ENCODE peak calls at places on chromosomes 11 and 22, in six cellular contexts. P, U, G, I, E and Q are unnamed samples.

GRCh38 chr11:134543144-134544044 is 131.4 kb upstream of the B3GAT1 start:
- DNase-seq in P (no peak), U (peak; percentile 2), I (no peak), G (no peak), E (no peak), Q (no peak)

GRCh38 chr11:32438883-32439487 is 3.6 kb upstream of the WT1 start:
- DNase-seq in G (no peak), P (no peak), U (no peak), I (no peak), E (no peak), Q (no peak)

GRCh38 chr22:26552466-26552865 is 37.5 kb downstream of the TPST2 start:
- DNase-seq in I (peak; percentile 41), U (no peak), G (no peak), P (no peak), E (peak; percentile 73), Q (no peak)

GRCh38 chr11:69292221-69292648 is 1.7 kb upstream of the MYEOV start:
- DNase-seq in G (peak; percentile 61), I (no peak), P (no peak), E (no peak), U (no peak), Q (no peak)

GRCh38 chr22:50261615-50262459 is at the start of gene MAPK12:
- DNase-seq in I (no peak), P (no peak), E (no peak), G (no peak), U (no peak), Q (no peak)

GRCh38 chr22:17773606-17774205 is 563 bp downstream of the BID start:
- DNase-seq in G (no peak), I (no peak), P (no peak), E (peak; percentile 28), U (no peak), Q (no peak)

GRCh38 chr11:45560153-45560934 is 105.1 kb downstream of the CHST1 start:
- DNase-seq in P (no peak), I (no peak), U (peak; percentile 37), E (no peak), G (no peak), Q (no peak)

GRCh38 chr22:24599514-24599913 is 3.5 kb upstream of the GGT1 start:
- DNase-seq in E (no peak), I (no peak), U (no peak), G (no peak), P (no peak), Q (no peak)

GRCh38 chr11:76657139-76657823 is 13.3 kb downstream of the LRRC32 start:
- DNase-seq in E (no peak), U (no peak), P (no peak), I (no peak), G (peak; percentile 48), Q (no peak)

GRCh38 chr22:50670513-50670912 is 2.1 kb upstream of the SHANK3 start:
- DNase-seq in U (no peak), G (no peak), P (no peak), E (no peak), I (no peak), Q (no peak)

GRCh38 chr11:13064593-13064992 is 55.5 kb downstream of the RASSF10 start:
- DNase-seq in P (no peak), G (no peak), E (no peak), I (no peak), U (no peak), Q (peak; percentile 41)

GRCh38 chr11:119446871-119447663 is 24.1 kb upstream of the THY1 start:
- DNase-seq in E (no peak), I (no peak), U (no peak), P (no peak), G (no peak), Q (no peak)

GRCh38 chr11:63768232-63769043 is at the start of gene ZFTA:
- DNase-seq in G (peak; percentile 88), E (peak; percentile 37), P (no peak), U (peak; percentile 74), I (no peak), Q (peak; percentile 39)

GRCh38 chr11:77542296-77542695 is 47.5 kb upstream of the AQP11 start:
- DNase-seq in G (no peak), U (no peak), I (peak; percentile 68), E (peak; percentile 78), P (no peak), Q (no peak)

GRCh38 chr22:37989146-37990045 is 5.0 kb upstream of the SOX10 start:
- DNase-seq in G (peak; percentile 55), I (no peak), E (no peak), U (no peak), P (no peak), Q (no peak)

GRCh38 chr11:65493367-65494176 is 5.3 kb upstream of the MALAT1 start:
- DNase-seq in I (peak; percentile 99), U (peak; percentile 86), P (peak; percentile 84), G (peak; percentile 87), E (peak; percentile 97), Q (peak; percentile 87)

GRCh38 chr22:17920145-17920605 is 104.2 kb downstream of the MICAL3 start:
- DNase-seq in U (peak; percentile 86), I (peak; percentile 63), P (no peak), G (peak; percentile 85), E (peak; percentile 62), Q (peak; percentile 87)

GRCh38 chr11:19769820-19770219 is 57.2 kb downstream of the NAV2 start:
- DNase-seq in P (no peak), U (no peak), I (peak; percentile 66), G (no peak), E (peak; percentile 66), Q (no peak)

GRCh38 chr11:6351782-6352181 is 31.5 kb upstream of the CAVIN3 start:
- DNase-seq in P (no peak), U (no peak), I (no peak), E (peak; percentile 21), G (no peak), Q (no peak)

GRCh38 chr11:60477035-60477445 is 15.5 kb upstream of the MS4A12 start:
- DNase-seq in P (no peak), G (no peak), E (no peak), U (no peak), I (no peak), Q (no peak)

GRCh38 chr22:38607680-38608079 is 37.7 kb upstream of the DMC1 start:
- DNase-seq in U (no peak), P (no peak), E (no peak), G (no peak), I (no peak), Q (no peak)

GRCh38 chr22:39955675-39956074 is 4.5 kb upstream of the TMA7B start:
- DNase-seq in P (no peak), G (no peak), I (no peak), E (no peak), U (no peak), Q (no peak)

GRCh38 chr11:73147771-73148681 is 5.9 kb upstream of the FCHSD2 start:
- DNase-seq in G (peak; percentile 80), P (no peak), I (no peak), U (peak; percentile 79), E (no peak), Q (no peak)

GRCh38 chr11:59273008-59273841 is 60.5 kb upstream of the MPEG1 start:
- DNase-seq in G (no peak), U (no peak), P (no peak), E (no peak), I (no peak), Q (no peak)

GRCh38 chr22:24703101-24703500 is 71.4 kb downstream of the PIWIL3 start:
- DNase-seq in G (no peak), P (no peak), I (no peak), U (peak; percentile 53), E (peak; percentile 74), Q (no peak)

GRCh38 chr11:63620928-63621539 is 6.8 kb upstream of the PLAAT3 start:
- DNase-seq in U (no peak), G (no peak), P (no peak), I (no peak), E (no peak), Q (no peak)

GRCh38 chr11:85886089-85887056 is 31.2 kb downstream of the CCDC83 start:
- DNase-seq in P (no peak), E (peak; percentile 65), U (no peak), I (peak; percentile 75), G (no peak), Q (no peak)

GRCh38 chr22:38465673-38466490 is 2.0 kb upstream of the KDELR3 start:
- DNase-seq in U (no peak), P (no peak), E (no peak), I (no peak), G (peak; percentile 69), Q (no peak)

GRCh38 chr11:9316334-9316733 is 1.9 kb upstream of the TMEM41B start:
- DNase-seq in E (no peak), P (no peak), U (no peak), G (no peak), I (no peak), Q (no peak)

GRCh38 chr11:9310485-9310884 is 3.9 kb downstream of the TMEM41B start:
- DNase-seq in E (no peak), I (no peak), P (no peak), G (no peak), U (no peak), Q (no peak)

GRCh38 chr11:9315078-9315688 is 790 bp upstream of the TMEM41B start:
- DNase-seq in I (peak; percentile 57), P (no peak), E (peak; percentile 4), G (no peak), U (no peak), Q (no peak)

GRCh38 chr11:9313648-9314290 is 624 bp downstream of the TMEM41B start:
- DNase-seq in E (peak; percentile 8), G (no peak), U (no peak), P (no peak), I (peak; percentile 13), Q (peak; percentile 8)

GRCh38 chr11:9314291-9315077 is at the start of gene TMEM41B:
- DNase-seq in G (peak; percentile 99), P (peak; percentile 94), U (peak; percentile 98), I (peak; percentile 98), E (peak; percentile 98), Q (peak; percentile 95)
- TF ChIP-seq CTCF in G (no peak), P (no peak), U (peak; percentile 21), I (peak; percentile 4), E (peak; percentile 21), Q (peak; percentile 18)

GRCh38 chr11:1946812-1947480 is at the start of gene MRPL23:
- DNase-seq in I (no peak), G (no peak), U (no peak), E (no peak), P (no peak), Q (no peak)
- H3K9me3 ChIP-seq in I (no peaks in the 10 kb centered on the region), G (no peaks in the 10 kb centered on the region), U (no peaks in the 10 kb centered on the region), E (no peaks in the 10 kb centered on the region), P (no peaks in the 10 kb centered on the region), Q (no peaks in the 10 kb centered on the region)

GRCh38 chr22:22593964-22594656 is 35.0 kb upstream of the PRAME start:
- DNase-seq in E (peak; percentile 53), G (no peak), U (no peak), P (no peak), I (no peak), Q (no peak)
- TF ChIP-seq CTCF in E (peak; percentile 66), G (peak; percentile 57), U (peak; percentile 56), P (peak; percentile 14), I (peak; percentile 64), Q (no peak)

DNA sequence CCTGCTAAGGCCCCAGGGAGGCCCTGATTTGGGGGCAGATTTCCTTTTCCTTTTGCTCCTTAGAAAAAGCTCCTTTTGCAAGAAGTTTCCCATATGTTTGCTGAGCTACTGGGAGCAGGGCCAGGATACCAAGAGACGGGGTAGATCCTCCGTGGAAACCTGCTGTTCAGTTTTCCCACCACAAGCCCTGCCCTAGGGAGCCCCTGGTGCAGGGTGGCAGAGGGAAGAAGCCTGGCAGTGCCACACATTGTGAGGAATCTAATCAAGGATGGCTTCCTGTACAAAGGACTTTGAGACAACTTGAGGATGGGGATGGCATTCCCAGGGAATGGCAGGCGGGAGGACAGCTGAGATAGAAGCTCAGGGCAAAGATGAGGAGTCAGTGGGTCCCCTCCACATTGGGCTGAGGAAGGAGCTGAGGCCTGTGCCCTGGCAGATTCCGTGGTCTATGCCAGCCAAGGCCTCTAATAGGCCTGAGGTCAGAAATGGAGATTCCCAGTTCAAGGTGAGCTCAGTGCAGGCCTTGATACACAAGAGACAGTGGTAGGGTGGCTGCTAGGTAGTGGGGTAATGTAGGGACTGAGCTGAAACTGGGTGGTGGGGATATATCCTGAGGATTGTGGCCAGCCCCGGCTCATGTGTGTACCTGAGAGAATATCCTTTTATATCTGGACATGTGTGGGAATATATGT is 15.0 kb downstream of the TUB start:
- DNase-seq in E (no peak), U (no peak), I (no peak), P (no peak), G (no peak), Q (no peak)
- H3K9me3 ChIP-seq in E (no peaks in the 10 kb centered on the region), U (no peaks in the 10 kb centered on the region), I (no peaks in the 10 kb centered on the region), P (no peaks in the 10 kb centered on the region), G (no peaks in the 10 kb centered on the region), Q (no peaks in the 10 kb centered on the region)